ENCODE peak calls at places on chromosome 16, in seven cellular contexts. L, U, X, C, B, S and Z are unnamed samples.

GRCh38 chr16:56689171-56689570 is 6.9 kb downstream of the MT1X start:
- DNase-seq in L (no peak), U (no peak), X (no peak), C (no peak), B (no peak), S (no peak), Z (no peak)

GRCh38 chr16:47687694-47688093 is 226.6 kb downstream of the PHKB start:
- DNase-seq in L (no peak), U (no peak), X (no peak), C (no peak), B (no peak), S (no peak), Z (no peak)

GRCh38 chr16:76456016-76456415 is 178.8 kb downstream of the CNTNAP4 start:
- DNase-seq in L (no peak), U (no peak), X (no peak), C (no peak), B (no peak), S (no peak), Z (no peak)

GRCh38 chr16:85995591-85996461 is 96.9 kb downstream of the IRF8 start:
- DNase-seq in L (no peak), U (peak), X (no peak), C (peak), B (no peak), S (peak), Z (peak)

GRCh38 chr16:68406458-68407041 is 41.8 kb downstream of the SMPD3 start:
- DNase-seq in L (peak), U (peak), X (peak), C (no peak), B (no peak), S (no peak), Z (peak)

GRCh38 chr16:49567940-49568339 is 194.3 kb downstream of the C16orf78 start:
- DNase-seq in L (no peak), U (no peak), X (no peak), C (no peak), B (no peak), S (no peak), Z (no peak)

GRCh38 chr16:70437017-70437581 is 1.8 kb downstream of the ST3GAL2 start:
- DNase-seq in L (no peak), U (peak), X (no peak), C (no peak), B (no peak), S (no peak), Z (peak)

GRCh38 chr16:29310852-29311314 is 95.6 kb downstream of the NPIPB11 start:
- DNase-seq in L (no peak), U (peak), X (no peak), C (no peak), B (no peak), S (no peak), Z (no peak)

GRCh38 chr16:52773026-52773425 is 226.1 kb upstream of the TOX3 start:
- DNase-seq in L (no peak), U (no peak), X (no peak), C (no peak), B (no peak), S (no peak), Z (no peak)

GRCh38 chr16:29862383-29862883 is 593 bp downstream of the CDIPT start:
- DNase-seq in L (no peak), U (no peak), X (no peak), C (peak), B (no peak), S (no peak), Z (peak)

GRCh38 chr16:89118361-89119061 is 24.9 kb downstream of the ACSF3 start:
- DNase-seq in L (peak), U (no peak), X (no peak), C (peak), B (no peak), S (no peak), Z (no peak)

GRCh38 chr16:77807-78443 is at the start of gene MPG:
- DNase-seq in L (no peak), U (peak), X (peak), C (peak), B (peak), S (peak), Z (peak)

GRCh38 chr16:30980434-30980833 is 4.6 kb upstream of the HSD3B7 start:
- DNase-seq in L (no peak), U (no peak), X (no peak), C (no peak), B (no peak), S (no peak), Z (no peak)

GRCh38 chr16:81318711-81319110 is 3.9 kb downstream of the GAN start:
- DNase-seq in L (no peak), U (no peak), X (peak), C (no peak), B (no peak), S (no peak), Z (no peak)

GRCh38 chr16:4767872-4768548 is 1.0 kb upstream of the ZNF500 start:
- DNase-seq in L (no peak), U (peak), X (no peak), C (no peak), B (no peak), S (no peak), Z (peak)

GRCh38 chr16:85988723-85989313 is 89.9 kb downstream of the IRF8 start:
- DNase-seq in L (no peak), U (no peak), X (no peak), C (peak), B (no peak), S (peak), Z (no peak)

GRCh38 chr16:56426585-56426984 is 1.2 kb upstream of the AMFR start:
- DNase-seq in L (no peak), U (no peak), X (no peak), C (no peak), B (no peak), S (no peak), Z (no peak)

GRCh38 chr16:74034862-74035261 is 261.8 kb upstream of the PSMD7 start:
- DNase-seq in L (no peak), U (peak), X (peak), C (no peak), B (no peak), S (no peak), Z (peak)

GRCh38 chr16:20812510-20812909 is 6.2 kb downstream of the REXO5 start:
- DNase-seq in L (no peak), U (no peak), X (peak), C (no peak), B (no peak), S (no peak), Z (no peak)

GRCh38 chr16:31513126-31513525 is 4.9 kb upstream of the RUSF1 start:
- DNase-seq in L (no peak), U (peak), X (peak), C (no peak), B (no peak), S (no peak), Z (peak)

GRCh38 chr16:75238853-75239371 is 12.5 kb downstream of the BCAR1 start:
- DNase-seq in L (no peak), U (no peak), X (no peak), C (no peak), B (no peak), S (no peak), Z (peak)

GRCh38 chr16:85704011-85704410 is 15.3 kb upstream of the GINS2 start:
- DNase-seq in L (no peak), U (no peak), X (no peak), C (no peak), B (no peak), S (no peak), Z (no peak)

GRCh38 chr16:71851726-71852125 is 6.0 kb downstream of the ATXN1L start:
- DNase-seq in L (no peak), U (no peak), X (no peak), C (no peak), B (no peak), S (no peak), Z (no peak)

GRCh38 chr16:82776466-82777146 is 149.8 kb downstream of the CDH13 start:
- DNase-seq in L (no peak), U (no peak), X (no peak), C (no peak), B (no peak), S (no peak), Z (no peak)

GRCh38 chr16:20307240-20307671 is 20.1 kb downstream of the GP2 start:
- DNase-seq in L (no peak), U (no peak), X (no peak), C (no peak), B (no peak), S (no peak), Z (no peak)

GRCh38 chr16:85520853-85521736 is 92.0 kb upstream of the GSE1 start:
- DNase-seq in L (no peak), U (no peak), X (no peak), C (peak), B (no peak), S (no peak), Z (no peak)

GRCh38 chr16:49779979-49780378 is 75.9 kb downstream of the ZNF423 start:
- DNase-seq in L (no peak), U (no peak), X (no peak), C (no peak), B (no peak), S (no peak), Z (no peak)

GRCh38 chr16:67672739-67673662 is 6.4 kb downstream of the C16orf86 start:
- DNase-seq in L (no peak), U (peak), X (peak), C (peak), B (no peak), S (peak), Z (peak)

GRCh38 chr16:75249441-75249840 is 2.0 kb downstream of the BCAR1 start:
- DNase-seq in L (no peak), U (no peak), X (no peak), C (no peak), B (no peak), S (no peak), Z (no peak)

GRCh38 chr16:17939723-17940122 is 396.8 kb downstream of the NPIPA8 start:
- DNase-seq in L (no peak), U (no peak), X (no peak), C (no peak), B (no peak), S (no peak), Z (no peak)

GRCh38 chr16:67459066-67459857 is 21.7 kb downstream of the ATP6V0D1 start:
- DNase-seq in L (no peak), U (no peak), X (peak), C (peak), B (no peak), S (no peak), Z (peak)

GRCh38 chr16:89575247-89576172 is at the start of gene CPNE7:
- DNase-seq in L (no peak), U (no peak), X (no peak), C (no peak), B (no peak), S (no peak), Z (peak)

GRCh38 chr16:57044931-57045693 is 47.3 kb upstream of the CPNE2 start:
- DNase-seq in L (no peak), U (no peak), X (no peak), C (no peak), B (no peak), S (no peak), Z (no peak)